ENCODE peak calls at places on chromosomes 6 and 20, in six cellular contexts. B, F, U, L, I and X are unnamed samples.

GRCh38 chr20:822651-823325 is 10.7 kb upstream of the FAM110A start:
- DNase-seq in B (no peak), F (no peak), U (no peak), L (no peak), I (no peak), X (no peak)

GRCh38 chr6:163288915-163289314 is 125.6 kb upstream of the QKI start:
- DNase-seq in B (no peak), F (no peak), U (no peak), L (no peak), I (no peak), X (no peak)

GRCh38 chr6:41037107-41037900 is 1.7 kb downstream of the UNC5CL start:
- DNase-seq in B (no peak), F (no peak), U (no peak), L (no peak), I (no peak), X (no peak)

GRCh38 chr6:169161572-169162167 is 92.0 kb downstream of the THBS2 start:
- DNase-seq in B (no peak), F (no peak), U (no peak), L (no peak), I (no peak), X (no peak)

GRCh38 chr20:22268675-22269074 is 315.7 kb downstream of the FOXA2 start:
- DNase-seq in B (no peak), F (no peak), U (no peak), L (no peak), I (no peak), X (no peak)

GRCh38 chr20:41411458-41411857 is 44.8 kb upstream of the EMILIN3 start:
- DNase-seq in B (no peak), F (no peak), U (no peak), L (no peak), I (peak), X (no peak)

GRCh38 chr20:54219751-54220426 is 12.0 kb downstream of the PFDN4 start:
- DNase-seq in B (no peak), F (no peak), U (peak), L (no peak), I (peak), X (no peak)

GRCh38 chr6:127641905-127642304 is 64.9 kb downstream of the C6orf58 start:
- DNase-seq in B (no peak), F (peak), U (peak), L (peak), I (peak), X (no peak)

GRCh38 chr6:84409911-84410310 is 182.5 kb upstream of the CEP162 start:
- DNase-seq in B (no peak), F (no peak), U (no peak), L (no peak), I (no peak), X (no peak)

GRCh38 chr20:49328790-49329189 is 50.9 kb upstream of the ZNFX1 start:
- DNase-seq in B (no peak), F (no peak), U (no peak), L (no peak), I (no peak), X (no peak)